ENCODE peak calls at places on chromosomes 11 and 22, in four cellular contexts. T is heart right ventricle; W is cardiac muscle cell; Y is CD4-positive, alpha-beta T cell. E is an unnamed sample.

GRCh38 chr22:22761606-22761962 is 117.2 kb downstream of the GGTLC2 start:
- DNase-seq in T (no peak), Y (no peak), W (no peak), E (no peak)

GRCh38 chr11:31813961-31814868 is 3.1 kb upstream of the PAX6 start:
- DNase-seq in Y (no peak), W (no peak), T (no peak), E (no peak)

GRCh38 chr22:20807315-20807752 is 33.4 kb downstream of the SERPIND1 start:
- DNase-seq in W (no peak), T (no peak), Y (no peak), E (no peak)

GRCh38 chr11:35157814-35158213 is 18.8 kb downstream of the CD44 start:
- DNase-seq in Y (no peak), T (no peak), W (no peak), E (no peak)

GRCh38 chr11:14318581-14318981 is 40.4 kb downstream of the RRAS2 start:
- DNase-seq in W (no peak), Y (no peak), T (no peak), E (no peak)

GRCh38 chr11:61524963-61525587 is 16.5 kb downstream of the LRRC10B start:
- DNase-seq in Y (no peak), W (no peak), T (no peak), E (no peak)

GRCh38 chr11:1548221-1549070 is 23.6 kb downstream of the DUSP8 start:
- DNase-seq in T (peak), W (peak), Y (no peak), E (peak)

GRCh38 chr11:8913961-8914660 is 3.1 kb downstream of the AKIP1 start:
- DNase-seq in T (peak), W (peak), Y (peak), E (no peak)

GRCh38 chr11:128825050-128825806 is 41.9 kb downstream of the KCNJ1 start:
- DNase-seq in T (no peak), Y (no peak), W (no peak), E (no peak)

GRCh38 chr11:60208146-60208895 is 25.4 kb upstream of the MS4A6A start:
- DNase-seq in T (no peak), W (no peak), Y (no peak), E (no peak)

GRCh38 chr11:16969010-16970004 is 44.9 kb downstream of the PLEKHA7 start:
- DNase-seq in Y (no peak), T (no peak), W (no peak), E (no peak)

GRCh38 chr11:58941838-58942237 is 2.5 kb downstream of the GLYATL1 start:
- DNase-seq in Y (no peak), W (no peak), T (no peak), E (no peak)

GRCh38 chr11:61362542-61362875 is 335 bp downstream of the TMEM138 start:
- DNase-seq in W (peak), Y (no peak), T (no peak), E (no peak)

GRCh38 chr11:93570759-93571413 is 27.7 kb upstream of the SMCO4 start:
- DNase-seq in W (peak), Y (no peak), T (peak), E (no peak)

GRCh38 chr22:37824674-37825641 is 1.8 kb downstream of the GALR3 start:
- DNase-seq in W (no peak), Y (no peak), T (no peak), E (no peak)

GRCh38 chr11:107705027-107705426 is 6.8 kb downstream of the SLN start:
- DNase-seq in W (no peak), Y (no peak), T (no peak), E (no peak)

GRCh38 chr22:33529424-33530113 is 390.7 kb downstream of the LARGE1 start:
- DNase-seq in W (no peak), T (peak), Y (no peak), E (no peak)

GRCh38 chr22:41917906-41918791 is 3.3 kb upstream of the SHISA8 start:
- DNase-seq in Y (no peak), T (peak), W (no peak), E (no peak)

GRCh38 chr11:78203184-78203583 is 14.5 kb downstream of the USP35 start:
- DNase-seq in T (no peak), W (no peak), Y (peak), E (no peak)

GRCh38 chr22:26589367-26589844 is 526 bp downstream of the TPST2 start:
- DNase-seq in Y (peak), W (peak), T (peak), E (no peak)

GRCh38 chr11:1456166-1456565 is 30.4 kb downstream of the MOB2 start:
- DNase-seq in Y (no peak), W (no peak), T (no peak), E (no peak)

GRCh38 chr11:134901955-134902707 is 490.1 kb upstream of the B3GAT1 start:
- DNase-seq in W (no peak), T (no peak), Y (no peak), E (no peak)

GRCh38 chr11:46553746-46554204 is 40.0 kb downstream of the AMBRA1 start:
- DNase-seq in T (no peak), Y (no peak), W (no peak), E (no peak)

GRCh38 chr11:11978098-11978637 is 30.3 kb downstream of the DKK3 start:
- DNase-seq in T (no peak), W (no peak), Y (no peak), E (no peak)

GRCh38 chr11:11978792-11979486 is 29.5 kb downstream of the DKK3 start:
- DNase-seq in T (peak), W (no peak), Y (no peak), E (no peak)

GRCh38 chr11:11976476-11977187 is 31.8 kb downstream of the DKK3 start:
- DNase-seq in W (no peak), Y (no peak), T (no peak), E (no peak)

GRCh38 chr11:11975201-11976092 is 33.0 kb downstream of the DKK3 start:
- DNase-seq in W (no peak), Y (no peak), T (no peak), E (no peak)

GRCh38 chr11:11977206-11977938 is 31.1 kb downstream of the DKK3 start:
- DNase-seq in Y (no peak), W (peak), T (peak), E (no peak)
- H3K27ac ChIP-seq in Y (no peak), W (peak), T (peak), E (peak)

DNA sequence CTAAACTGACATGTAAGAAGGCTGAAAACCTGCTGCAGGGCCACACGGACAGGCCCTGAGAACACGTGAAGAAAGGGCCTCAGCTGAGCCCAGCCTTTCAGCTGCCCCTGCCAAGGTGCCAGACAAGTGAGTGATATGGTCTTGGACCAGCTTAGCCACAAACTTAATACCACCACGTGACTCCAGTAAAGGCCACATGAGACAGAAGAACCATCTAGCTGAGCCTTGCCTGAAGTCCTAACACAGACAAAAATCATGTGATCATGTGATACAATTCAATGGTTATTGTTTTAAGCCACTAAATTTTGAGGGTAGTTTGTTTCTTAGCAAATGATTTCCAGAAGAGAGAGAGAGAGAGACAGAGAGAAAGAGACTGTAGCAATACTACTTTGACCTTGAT is 66.9 kb upstream of the ARHGAP20 start:
- DNase-seq in Y (no peak), T (no peak), W (no peak), E (no peak)
- H3K27ac ChIP-seq in Y (no peak), T (no peak), W (no peak), E (no peak)

GRCh38 chr11:68261749-68262543 is 9.8 kb downstream of the C11orf24 start:
- DNase-seq in W (no peak), T (no peak), Y (no peak), E (no peak)

GRCh38 chr11:68260484-68260883 is 11.3 kb downstream of the C11orf24 start:
- DNase-seq in T (no peak), Y (no peak), W (no peak), E (no peak)

GRCh38 chr11:68262544-68262827 is 9.3 kb downstream of the C11orf24 start:
- DNase-seq in Y (no peak), T (no peak), W (no peak), E (no peak)

GRCh38 chr11:68259122-68259959 is 12.4 kb downstream of the C11orf24 start:
- DNase-seq in Y (no peak), W (no peak), T (no peak), E (no peak)

GRCh38 chr11:68261006-68261405 is 10.8 kb downstream of the C11orf24 start:
- DNase-seq in T (no peak), Y (no peak), W (no peak), E (peak)
- H3K27ac ChIP-seq in T (no peak), Y (no peak), W (no peak), E (peak)

GRCh38 chr11:28227460-28227859 is 119.3 kb downstream of the METTL15 start:
- DNase-seq in W (no peak), Y (no peak), T (no peak), E (no peak)

GRCh38 chr11:28223994-28224393 is 115.8 kb downstream of the METTL15 start:
- DNase-seq in W (no peak), T (no peak), Y (no peak), E (no peak)

GRCh38 chr11:28228196-28228595 is 120.0 kb downstream of the METTL15 start:
- DNase-seq in W (no peak), Y (no peak), T (no peak), E (no peak)

GRCh38 chr11:28223577-28223976 is 115.4 kb downstream of the METTL15 start:
- DNase-seq in T (no peak), Y (no peak), W (no peak), E (no peak)
- H3K27ac ChIP-seq in T (no peak), Y (no peak), W (no peak), E (no peak)

GRCh38 chr22:46726986-46727317 is 11.1 kb downstream of the CERK start:
- DNase-seq in W (no peak), Y (no peak), T (no peak), E (no peak)
- H3K27ac ChIP-seq in W (no peak), Y (no peak), T (no peak), E (no peak)

GRCh38 chr11:12260731-12261521 is 116.4 kb upstream of the PARVA start:
- DNase-seq in Y (no peak), T (no peak), W (no peak), E (no peak)
- H3K27ac ChIP-seq in Y (no peak), T (peak), W (peak), E (no peak)

DNA sequence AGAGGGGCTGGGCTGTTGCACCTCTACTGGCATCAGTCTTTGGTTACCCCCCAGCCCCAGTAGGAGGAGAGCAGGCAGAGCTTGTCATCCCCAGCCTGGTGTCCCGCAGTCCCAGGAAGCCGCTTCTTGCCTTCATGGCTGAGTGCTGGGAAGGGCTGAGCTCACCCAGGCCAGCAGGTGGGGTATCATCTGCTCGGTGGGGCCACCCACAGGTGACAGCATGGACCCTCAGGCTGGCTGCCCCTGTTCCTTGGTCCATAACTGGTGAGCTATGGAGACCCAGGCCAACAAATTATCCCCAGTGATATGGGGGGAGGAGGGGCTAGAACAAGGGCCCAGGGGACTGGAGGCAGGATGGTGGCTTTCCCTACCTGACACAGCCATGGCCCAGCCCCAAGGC is 6.5 kb upstream of the RHOD start:
- DNase-seq in T (no peak), W (no peak), Y (no peak), E (no peak)
- H3K27ac ChIP-seq in T (no peak), W (no peak), Y (no peak), E (no peak)

GRCh38 chr22:25566812-25567211 is 2.3 kb downstream of the GRK3 start:
- DNase-seq in Y (no peak), T (no peak), W (no peak), E (no peak)

GRCh38 chr22:25564320-25564978 is at the start of gene GRK3:
- DNase-seq in T (peak), W (peak), Y (peak), E (peak)

GRCh38 chr22:25564979-25565677 is 653 bp downstream of the GRK3 start:
- DNase-seq in T (no peak), W (no peak), Y (no peak), E (no peak)

GRCh38 chr22:25569983-25570382 is 5.5 kb downstream of the GRK3 start:
- DNase-seq in W (no peak), T (no peak), Y (no peak), E (no peak)

DNA sequence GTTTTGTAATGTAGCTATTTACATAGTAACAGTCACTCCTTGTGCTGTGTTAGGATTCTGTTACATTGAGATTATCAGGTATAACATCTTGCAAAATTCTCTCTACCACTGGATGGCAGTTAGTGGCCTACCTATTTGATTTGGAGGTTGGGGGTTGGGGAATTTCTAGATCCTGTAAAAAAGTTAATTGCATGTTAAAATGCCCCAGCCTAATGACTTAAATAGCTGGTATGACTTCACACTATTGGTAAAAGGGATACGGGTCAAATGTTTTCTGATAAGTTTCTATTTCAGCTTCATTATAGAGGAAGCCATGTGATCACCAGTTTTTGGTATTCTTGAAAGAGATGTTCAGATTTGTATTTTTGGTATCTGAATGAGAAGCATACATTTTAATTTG is 2.8 kb downstream of the GRK3 start:
- DNase-seq in T (no peak), Y (no peak), W (no peak), E (no peak)
- H3K27ac ChIP-seq in T (no peak), Y (no peak), W (no peak), E (no peak)

GRCh38 chr11:70327717-70328116 is 57.2 kb downstream of the PPFIA1 start:
- DNase-seq in W (no peak), Y (no peak), T (no peak), E (no peak)
- H3K27ac ChIP-seq in W (no peak), Y (no peak), T (no peak), E (no peak)